ENCODE peak calls at places on chromosomes 2 and 18, in seven cellular contexts. J is fibroblast of the aortic adventitia, O is cardiac fibroblast, I is neural crest cell, N is AG10803, C is NB4, B is H9. Z is an unnamed sample.

GRCh38 chr18:75324211-75324610 is 103.3 kb downstream of the SMIM21 start:
- DNase-seq in J (no peak), O (no peak), I (no peak), N (no peak), C (no peak), B (no peak), Z (no peak)

GRCh38 chr2:139600166-139600565 is 820.0 kb upstream of the NXPH2 start:
- DNase-seq in J (no peak), O (no peak), I (no peak), N (no peak), C (no peak), B (no peak), Z (no peak)

GRCh38 chr2:33042819-33043218 is 96.1 kb downstream of the LTBP1 start:
- DNase-seq in J (no peak), O (no peak), I (no peak), N (no peak), C (no peak), B (no peak), Z (no peak)

GRCh38 chr2:64846175-64846574 is 143.0 kb upstream of the SLC1A4 start:
- DNase-seq in J (peak), O (peak), I (no peak), N (peak), C (peak), B (no peak), Z (no peak)

GRCh38 chr2:72141881-72142742 is 5.5 kb downstream of the CYP26B1 start:
- DNase-seq in J (no peak), O (no peak), I (no peak), N (no peak), C (no peak), B (peak), Z (no peak)

GRCh38 chr2:33238111-33238510 is 238.3 kb upstream of the RASGRP3 start:
- DNase-seq in J (peak), O (peak), I (no peak), N (peak), C (no peak), B (no peak), Z (no peak)

GRCh38 chr2:54630841-54631497 is 92.5 kb upstream of the EML6 start:
- DNase-seq in J (no peak), O (no peak), I (no peak), N (no peak), C (no peak), B (no peak), Z (no peak)

GRCh38 chr18:3097082-3097481 is 84.1 kb upstream of the LPIN2 start:
- DNase-seq in J (no peak), O (no peak), I (no peak), N (no peak), C (peak), B (no peak), Z (no peak)

GRCh38 chr2:225113356-225114015 is 71.2 kb upstream of the DOCK10 start:
- DNase-seq in J (no peak), O (no peak), I (no peak), N (peak), C (no peak), B (no peak), Z (no peak)

GRCh38 chr2:173884403-173884802 is 80.8 kb downstream of the SP3 start:
- DNase-seq in J (peak), O (peak), I (no peak), N (peak), C (peak), B (peak), Z (no peak)

GRCh38 chr18:75592527-75592926 is 165.0 kb upstream of the SMIM21 start:
- DNase-seq in J (no peak), O (no peak), I (no peak), N (no peak), C (no peak), B (no peak), Z (no peak)

GRCh38 chr2:98445167-98445522 is 487 bp downstream of the INPP4A start:
- DNase-seq in J (no peak), O (no peak), I (peak), N (peak), C (peak), B (no peak), Z (peak)

GRCh38 chr2:55408098-55408882 is 11.4 kb downstream of the CCDC88A start:
- DNase-seq in J (peak), O (peak), I (no peak), N (peak), C (no peak), B (no peak), Z (no peak)

GRCh38 chr2:152762202-152762601 is 43.8 kb downstream of the ARL6IP6 start:
- DNase-seq in J (peak), O (peak), I (no peak), N (peak), C (no peak), B (no peak), Z (no peak)

GRCh38 chr2:235945608-235946140 is 222.5 kb downstream of the GBX2 start:
- DNase-seq in J (no peak), O (no peak), I (no peak), N (no peak), C (no peak), B (no peak), Z (no peak)

GRCh38 chr2:105744909-105745853 is at the start of gene NCK2:
- DNase-seq in J (peak), O (peak), I (peak), N (peak), C (peak), B (no peak), Z (peak)

GRCh38 chr2:121501070-121501469 is 29.6 kb upstream of the RNU4ATAC start:
- DNase-seq in J (peak), O (peak), I (no peak), N (peak), C (no peak), B (no peak), Z (peak)

GRCh38 chr18:1665064-1665463 is 760.4 kb downstream of the ADCYAP1 start:
- DNase-seq in J (no peak), O (no peak), I (no peak), N (no peak), C (no peak), B (no peak), Z (no peak)

GRCh38 chr2:219252900-219253752 is at the start of gene TUBA4B:
- DNase-seq in J (no peak), O (peak), I (no peak), N (no peak), C (peak), B (peak), Z (peak)

GRCh38 chr18:10041180-10041579 is 127.4 kb downstream of the VAPA start:
- DNase-seq in J (peak), O (peak), I (no peak), N (peak), C (no peak), B (no peak), Z (no peak)

GRCh38 chr2:196293751-196294486 is 122.5 kb upstream of the STK17B start:
- DNase-seq in J (peak), O (peak), I (no peak), N (peak), C (peak), B (no peak), Z (no peak)

GRCh38 chr2:29370581-29371125 is 255.4 kb downstream of the CLIP4 start:
- DNase-seq in J (no peak), O (no peak), I (no peak), N (no peak), C (no peak), B (no peak), Z (no peak)

GRCh38 chr2:29374823-29375222 is 259.6 kb downstream of the CLIP4 start:
- DNase-seq in J (no peak), O (no peak), I (no peak), N (no peak), C (no peak), B (no peak), Z (no peak)

GRCh38 chr2:29367986-29368677 is 252.9 kb downstream of the CLIP4 start:
- DNase-seq in J (peak), O (peak), I (no peak), N (no peak), C (no peak), B (no peak), Z (no peak)

GRCh38 chr2:29376541-29376940 is 261.3 kb downstream of the CLIP4 start:
- DNase-seq in J (no peak), O (no peak), I (no peak), N (no peak), C (no peak), B (no peak), Z (no peak)

DNA sequence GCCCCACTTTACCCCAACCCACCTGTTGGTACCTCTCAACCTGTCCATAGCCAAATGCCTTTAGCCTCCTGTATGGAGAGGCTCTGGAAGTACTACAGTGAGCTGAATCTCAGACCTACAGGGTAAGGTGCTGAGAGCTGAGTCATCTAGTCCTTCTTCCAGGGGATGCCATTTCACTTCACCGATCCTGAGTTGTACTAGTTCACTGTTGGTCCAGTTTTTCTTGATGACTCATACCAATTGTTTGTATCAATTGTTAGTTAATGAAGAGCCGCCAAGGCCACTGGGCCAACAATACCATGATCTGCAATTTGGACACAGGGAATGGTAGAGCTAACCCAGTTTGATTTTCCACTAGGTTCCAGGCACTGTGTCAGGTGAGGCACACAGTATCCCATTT is 257.0 kb downstream of the CLIP4 start:
- DNase-seq in J (peak), O (peak), I (no peak), N (no peak), C (no peak), B (no peak), Z (no peak)
- TF ChIP-seq CTCF in J (no peak), O (no peak), I (no peak), N (no peak), C (no peak), B (no peak), Z (no peak)

DNA sequence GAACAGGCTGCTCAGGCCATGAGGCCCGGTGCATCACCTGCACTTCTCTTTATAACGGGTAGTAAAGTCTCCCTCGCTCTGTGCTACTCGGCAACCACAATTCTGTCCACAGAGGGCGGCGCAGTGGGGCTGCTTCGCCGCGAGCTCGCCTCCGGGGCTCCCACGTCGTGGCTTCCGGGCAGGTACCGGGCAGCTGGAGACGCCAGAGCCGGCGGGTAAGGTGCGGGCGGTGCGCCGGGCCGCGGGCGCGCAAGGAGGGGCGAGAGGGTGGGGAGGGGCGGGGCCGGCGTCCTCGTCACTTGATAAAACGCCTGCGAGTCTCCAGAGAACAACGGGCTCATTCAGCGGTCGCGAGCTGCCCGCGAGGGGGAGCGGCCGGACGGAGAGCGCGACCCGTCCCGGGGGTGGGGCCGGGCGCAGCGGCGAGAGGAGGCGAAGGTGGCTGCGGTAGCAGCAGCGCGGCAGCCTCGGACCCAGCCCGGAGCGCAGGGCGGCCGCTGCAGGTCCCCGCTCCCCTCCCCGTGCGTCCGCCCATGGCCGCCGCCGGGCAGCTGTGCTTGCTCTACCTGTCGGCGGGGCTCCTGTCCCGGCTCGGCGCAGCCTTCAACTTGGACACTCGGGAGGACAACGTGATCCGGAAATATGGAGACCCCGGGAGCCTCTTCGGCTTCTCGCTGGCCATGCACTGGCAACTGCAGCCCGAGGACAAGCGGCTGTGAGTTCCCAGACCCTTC is at the start of gene ITGA6:
- DNase-seq in J (peak), O (peak), I (peak), N (peak), C (peak), B (peak), Z (peak)
- TF ChIP-seq CTCF in J (no peak), O (no peak), I (peak), N (no peak), C (no peak), B (peak), Z (no peak)

DNA sequence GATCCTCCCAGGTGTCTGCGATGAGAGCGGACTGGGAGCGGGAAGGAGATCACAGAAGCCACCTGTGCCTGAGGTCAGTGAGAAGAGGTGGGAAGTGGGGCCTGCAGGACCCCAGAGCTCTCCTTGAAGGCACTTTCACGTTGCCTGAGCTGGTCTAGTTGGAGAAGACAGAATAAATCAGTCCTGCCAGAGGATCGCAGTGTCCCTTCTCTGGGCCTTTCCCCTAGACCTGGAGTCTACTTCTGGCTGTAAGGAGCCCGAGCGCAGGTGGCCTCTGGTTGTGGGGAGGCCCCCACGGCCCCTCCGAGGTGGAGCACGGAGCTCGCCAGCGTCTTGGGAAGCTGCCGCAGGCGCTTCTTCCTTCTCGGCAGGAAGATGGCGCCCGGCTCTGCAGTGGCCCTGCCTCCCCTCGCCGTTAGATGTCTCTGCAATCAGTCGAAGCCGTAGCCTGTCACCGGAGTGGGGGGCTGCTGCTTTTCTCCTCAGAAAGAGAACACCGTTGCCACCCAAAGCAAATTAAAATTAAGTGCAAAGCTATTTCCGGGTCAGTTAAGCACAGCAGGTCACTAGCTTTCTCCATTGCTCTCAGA is 212.0 kb upstream of the MYT1L start:
- DNase-seq in J (no peak), O (no peak), I (peak), N (no peak), C (no peak), B (peak), Z (no peak)
- TF ChIP-seq CTCF in J (no peak), O (no peak), I (no peak), N (no peak), C (no peak), B (peak), Z (no peak)

GRCh38 chr2:9094117-9094516 is 90.6 kb upstream of the MBOAT2 start:
- DNase-seq in J (no peak), O (no peak), I (no peak), N (no peak), C (no peak), B (no peak), Z (no peak)

GRCh38 chr2:9093324-9093723 is 89.8 kb upstream of the MBOAT2 start:
- DNase-seq in J (no peak), O (no peak), I (no peak), N (no peak), C (no peak), B (no peak), Z (peak)

GRCh38 chr2:9089831-9090230 is 86.3 kb upstream of the MBOAT2 start:
- DNase-seq in J (peak), O (peak), I (no peak), N (peak), C (no peak), B (no peak), Z (no peak)

GRCh38 chr2:9092383-9093282 is 89.1 kb upstream of the MBOAT2 start:
- DNase-seq in J (no peak), O (no peak), I (no peak), N (no peak), C (no peak), B (no peak), Z (peak)

GRCh38 chr2:9091819-9092218 is 88.3 kb upstream of the MBOAT2 start:
- DNase-seq in J (peak), O (peak), I (no peak), N (no peak), C (no peak), B (no peak), Z (no peak)
- TF ChIP-seq CTCF in J (no peak), O (no peak), I (no peak), N (no peak), C (no peak), B (no peak), Z (no peak)

DNA sequence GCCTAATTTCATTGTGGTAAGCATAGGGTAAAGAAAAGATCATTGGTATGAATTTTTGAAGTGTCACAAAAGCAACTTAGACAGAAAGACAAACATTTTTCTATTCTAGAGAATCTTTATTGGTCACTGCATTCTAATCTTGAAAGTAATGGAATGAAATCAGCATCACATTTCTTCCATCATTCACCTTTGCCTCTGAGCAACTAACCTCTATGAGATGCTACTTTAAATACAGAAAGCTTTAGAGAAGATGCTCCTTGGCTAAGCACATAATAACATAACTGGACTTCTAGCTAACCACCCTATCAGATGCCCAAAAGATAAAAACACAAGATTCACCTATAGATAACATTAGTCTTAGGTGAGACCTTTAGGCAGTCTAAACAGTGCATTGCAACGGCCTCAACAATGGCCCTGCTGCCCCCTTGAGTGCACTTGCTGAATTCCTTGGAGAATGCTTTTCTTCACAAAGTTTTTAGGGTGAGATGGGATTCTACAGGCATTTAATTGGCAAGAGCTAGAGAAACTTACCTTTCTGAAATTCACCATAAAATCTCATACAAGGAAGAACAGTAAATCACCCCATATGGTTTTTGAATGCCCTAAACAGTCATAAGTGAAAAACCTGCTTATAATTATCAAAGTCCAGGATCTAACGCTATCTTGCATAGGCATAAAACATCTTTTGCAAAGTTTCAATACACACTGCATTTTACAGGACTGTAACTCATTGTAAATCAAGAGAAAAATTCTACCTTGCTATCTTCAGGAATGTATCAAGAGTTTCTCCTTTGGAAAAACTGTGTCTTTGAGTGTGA is 791.3 kb upstream of the CHAC2 start:
- DNase-seq in J (peak), O (peak), I (peak), N (no peak), C (peak), B (peak), Z (no peak)
- TF ChIP-seq CTCF in J (peak), O (peak), I (peak), N (peak), C (peak), B (peak), Z (peak)

Z was measured in GM13976.